ENCODE peak calls at places on chromosomes 16 and 17, in ten cellular contexts. One of them, this sample, is unnamed.
A peak's percentile ranks its signal among the peaks of the same experiment; 100 is the strongest.

GRCh38 chr17:70924776-70925175 is 755.4 kb downstream of the KCNJ2 start:
- DNase-seq in AG09319: no peak
- DNase-seq in fibroblast of lung: no peak
- DNase-seq in HFF-Myc: no peak
- DNase-seq in astrocyte of the spinal cord: no peak
- DNase-seq in RWPE1: no peak
- DNase-seq in esophagus muscularis mucosa: no peak
- DNase-seq in sigmoid colon: no peak
- DNase-seq in PC-3: no peak
- DNase-seq in WTC11: no peak
- DNase-seq in this sample: no peak

GRCh38 chr17:7014995-7015586 is 2.7 kb downstream of the RNASEK start:
- DNase-seq in AG09319: no peak
- DNase-seq in fibroblast of lung: peak; percentile 42
- DNase-seq in HFF-Myc: no peak
- DNase-seq in astrocyte of the spinal cord: peak; percentile 78
- DNase-seq in RWPE1: no peak
- DNase-seq in esophagus muscularis mucosa: no peak
- DNase-seq in sigmoid colon: no peak
- DNase-seq in PC-3: no peak
- DNase-seq in WTC11: no peak
- DNase-seq in this sample: peak; percentile 81

GRCh38 chr16:4390266-4391260 is 18.9 kb downstream of the VASN start:
- DNase-seq in AG09319: no peak
- DNase-seq in fibroblast of lung: no peak
- DNase-seq in HFF-Myc: no peak
- DNase-seq in astrocyte of the spinal cord: no peak
- DNase-seq in RWPE1: no peak
- DNase-seq in esophagus muscularis mucosa: no peak
- DNase-seq in sigmoid colon: no peak
- DNase-seq in PC-3: no peak
- DNase-seq in WTC11: peak; percentile 62
- DNase-seq in this sample: no peak

GRCh38 chr17:13353590-13353989 is 248.1 kb downstream of the HS3ST3A1 start:
- DNase-seq in AG09319: no peak
- DNase-seq in fibroblast of lung: no peak
- DNase-seq in HFF-Myc: peak; percentile 17
- DNase-seq in astrocyte of the spinal cord: no peak
- DNase-seq in RWPE1: no peak
- DNase-seq in esophagus muscularis mucosa: no peak
- DNase-seq in sigmoid colon: peak; percentile 64
- DNase-seq in PC-3: no peak
- DNase-seq in WTC11: no peak
- DNase-seq in this sample: no peak

GRCh38 chr16:75265911-75266701 is 14.7 kb upstream of the BCAR1 start:
- DNase-seq in AG09319: no peak
- DNase-seq in fibroblast of lung: peak; percentile 75
- DNase-seq in HFF-Myc: no peak
- DNase-seq in astrocyte of the spinal cord: peak; percentile 51
- DNase-seq in RWPE1: peak; percentile 74
- DNase-seq in esophagus muscularis mucosa: no peak
- DNase-seq in sigmoid colon: peak; percentile 90
- DNase-seq in PC-3: peak; percentile 71
- DNase-seq in WTC11: peak; percentile 90
- DNase-seq in this sample: no peak

GRCh38 chr17:57899822-57900221 is 50.0 kb upstream of the MRPS23 start:
- DNase-seq in AG09319: no peak
- DNase-seq in fibroblast of lung: no peak
- DNase-seq in HFF-Myc: no peak
- DNase-seq in astrocyte of the spinal cord: no peak
- DNase-seq in RWPE1: no peak
- DNase-seq in esophagus muscularis mucosa: no peak
- DNase-seq in sigmoid colon: no peak
- DNase-seq in PC-3: peak; percentile 54
- DNase-seq in WTC11: no peak
- DNase-seq in this sample: no peak

GRCh38 chr17:59837362-59838195 is 55.2 kb downstream of the TUBD1 start:
- DNase-seq in AG09319: peak; percentile 99
- DNase-seq in fibroblast of lung: peak; percentile 100
- DNase-seq in HFF-Myc: peak; percentile 98
- DNase-seq in astrocyte of the spinal cord: peak; percentile 100
- DNase-seq in RWPE1: peak; percentile 86
- DNase-seq in esophagus muscularis mucosa: no peak
- DNase-seq in sigmoid colon: peak; percentile 89
- DNase-seq in PC-3: peak; percentile 100
- DNase-seq in WTC11: peak; percentile 54
- DNase-seq in this sample: peak; percentile 31

GRCh38 chr17:58576679-58577367 is 62.4 kb upstream of the MTMR4 start:
- DNase-seq in AG09319: no peak
- DNase-seq in fibroblast of lung: no peak
- DNase-seq in HFF-Myc: no peak
- DNase-seq in astrocyte of the spinal cord: no peak
- DNase-seq in RWPE1: peak; percentile 63
- DNase-seq in esophagus muscularis mucosa: no peak
- DNase-seq in sigmoid colon: no peak
- DNase-seq in PC-3: no peak
- DNase-seq in WTC11: no peak
- DNase-seq in this sample: no peak

GRCh38 chr17:7313890-7314718 is 1.1 kb downstream of the GPS2 start:
- DNase-seq in AG09319: no peak
- DNase-seq in fibroblast of lung: no peak
- DNase-seq in HFF-Myc: no peak
- DNase-seq in astrocyte of the spinal cord: no peak
- DNase-seq in RWPE1: no peak
- DNase-seq in esophagus muscularis mucosa: no peak
- DNase-seq in sigmoid colon: no peak
- DNase-seq in PC-3: peak; percentile 6
- DNase-seq in WTC11: no peak
- DNase-seq in this sample: peak; percentile 16

GRCh38 chr16:86768999-86769398 is 190.7 kb downstream of the FOXL1 start:
- DNase-seq in AG09319: no peak
- DNase-seq in fibroblast of lung: peak; percentile 76
- DNase-seq in HFF-Myc: no peak
- DNase-seq in astrocyte of the spinal cord: peak; percentile 57
- DNase-seq in RWPE1: peak; percentile 47
- DNase-seq in esophagus muscularis mucosa: no peak
- DNase-seq in sigmoid colon: peak; percentile 46
- DNase-seq in PC-3: peak; percentile 63
- DNase-seq in WTC11: no peak
- DNase-seq in this sample: no peak

GRCh38 chr16:67233596-67233995 is 6.7 kb downstream of the TMEM208 start:
- DNase-seq in AG09319: no peak
- DNase-seq in fibroblast of lung: no peak
- DNase-seq in HFF-Myc: no peak
- DNase-seq in astrocyte of the spinal cord: no peak
- DNase-seq in RWPE1: no peak
- DNase-seq in esophagus muscularis mucosa: no peak
- DNase-seq in sigmoid colon: no peak
- DNase-seq in PC-3: no peak
- DNase-seq in WTC11: no peak
- DNase-seq in this sample: no peak

GRCh38 chr17:78878871-78879270 is 24.1 kb downstream of the CEP295NL start:
- DNase-seq in AG09319: no peak
- DNase-seq in fibroblast of lung: no peak
- DNase-seq in HFF-Myc: no peak
- DNase-seq in astrocyte of the spinal cord: no peak
- DNase-seq in RWPE1: no peak
- DNase-seq in esophagus muscularis mucosa: no peak
- DNase-seq in sigmoid colon: no peak
- DNase-seq in PC-3: no peak
- DNase-seq in WTC11: no peak
- DNase-seq in this sample: no peak

GRCh38 chr16:27127293-27127692 is 60.6 kb downstream of the C16orf82 start:
- DNase-seq in AG09319: peak; percentile 12
- DNase-seq in fibroblast of lung: peak; percentile 16
- DNase-seq in HFF-Myc: no peak
- DNase-seq in astrocyte of the spinal cord: no peak
- DNase-seq in RWPE1: no peak
- DNase-seq in esophagus muscularis mucosa: no peak
- DNase-seq in sigmoid colon: no peak
- DNase-seq in PC-3: no peak
- DNase-seq in WTC11: no peak
- DNase-seq in this sample: no peak

GRCh38 chr17:79803997-79804855 is 7.3 kb upstream of the CBX8 start:
- DNase-seq in AG09319: no peak
- DNase-seq in fibroblast of lung: peak; percentile 29
- DNase-seq in HFF-Myc: no peak
- DNase-seq in astrocyte of the spinal cord: no peak
- DNase-seq in RWPE1: no peak
- DNase-seq in esophagus muscularis mucosa: no peak
- DNase-seq in sigmoid colon: no peak
- DNase-seq in PC-3: no peak
- DNase-seq in WTC11: peak; percentile 50
- DNase-seq in this sample: no peak

GRCh38 chr17:76233588-76234353 is 6.5 kb downstream of the RNF157 start:
- DNase-seq in AG09319: no peak
- DNase-seq in fibroblast of lung: no peak
- DNase-seq in HFF-Myc: no peak
- DNase-seq in astrocyte of the spinal cord: no peak
- DNase-seq in RWPE1: no peak
- DNase-seq in esophagus muscularis mucosa: no peak
- DNase-seq in sigmoid colon: no peak
- DNase-seq in PC-3: no peak
- DNase-seq in WTC11: no peak
- DNase-seq in this sample: no peak

GRCh38 chr17:39781028-39781800 is 43.5 kb downstream of the GRB7 start:
- DNase-seq in AG09319: no peak
- DNase-seq in fibroblast of lung: no peak
- DNase-seq in HFF-Myc: no peak
- DNase-seq in astrocyte of the spinal cord: no peak
- DNase-seq in RWPE1: no peak
- DNase-seq in esophagus muscularis mucosa: no peak
- DNase-seq in sigmoid colon: no peak
- DNase-seq in PC-3: no peak
- DNase-seq in WTC11: no peak
- DNase-seq in this sample: no peak
- TF ChIP-seq CTCF in AG09319: no peak
- TF ChIP-seq CTCF in fibroblast of lung: no peak
- TF ChIP-seq CTCF in HFF-Myc: no peak
- TF ChIP-seq CTCF in astrocyte of the spinal cord: no peak
- TF ChIP-seq CTCF in RWPE1: no peak
- TF ChIP-seq CTCF in esophagus muscularis mucosa: no peak
- TF ChIP-seq CTCF in sigmoid colon: no peak
- TF ChIP-seq CTCF in PC-3: no peak
- TF ChIP-seq CTCF in WTC11: no peak
- TF ChIP-seq CTCF in this sample: no peak

DNA sequence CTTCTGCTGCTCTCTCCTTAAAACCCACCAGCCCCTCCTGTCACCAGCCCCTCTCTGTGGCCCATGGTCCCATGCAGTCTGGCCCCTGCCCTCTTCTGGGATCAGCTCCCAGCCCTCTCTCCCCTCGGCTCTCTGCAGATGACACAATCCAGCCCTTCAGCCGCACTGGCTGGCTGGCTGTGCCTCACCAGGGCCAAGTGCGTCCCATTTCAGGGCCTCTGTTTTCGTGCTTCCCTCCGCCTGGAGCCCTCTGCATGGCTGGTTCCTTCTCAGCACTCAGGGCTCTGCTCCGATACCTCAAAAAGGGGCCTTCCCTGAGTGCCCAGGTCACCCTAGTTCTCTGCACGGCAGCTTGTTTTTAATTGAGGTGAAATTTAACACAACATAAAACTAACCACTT is 124.3 kb downstream of the SOCS1 start:
- DNase-seq in AG09319: no peak
- DNase-seq in fibroblast of lung: no peak
- DNase-seq in HFF-Myc: no peak
- DNase-seq in astrocyte of the spinal cord: no peak
- DNase-seq in RWPE1: no peak
- DNase-seq in esophagus muscularis mucosa: no peak
- DNase-seq in sigmoid colon: peak; percentile 73
- DNase-seq in PC-3: no peak
- DNase-seq in WTC11: no peak
- DNase-seq in this sample: no peak
- TF ChIP-seq CTCF in AG09319: no peak
- TF ChIP-seq CTCF in fibroblast of lung: no peak
- TF ChIP-seq CTCF in HFF-Myc: no peak
- TF ChIP-seq CTCF in astrocyte of the spinal cord: no peak
- TF ChIP-seq CTCF in RWPE1: no peak
- TF ChIP-seq CTCF in esophagus muscularis mucosa: no peak
- TF ChIP-seq CTCF in sigmoid colon: no peak
- TF ChIP-seq CTCF in PC-3: no peak
- TF ChIP-seq CTCF in WTC11: no peak
- TF ChIP-seq CTCF in this sample: no peak

GRCh38 chr17:65219124-65219523 is 82.0 kb downstream of the RGS9 start:
- DNase-seq in AG09319: no peak
- DNase-seq in fibroblast of lung: no peak
- DNase-seq in HFF-Myc: no peak
- DNase-seq in astrocyte of the spinal cord: no peak
- DNase-seq in RWPE1: no peak
- DNase-seq in esophagus muscularis mucosa: no peak
- DNase-seq in sigmoid colon: no peak
- DNase-seq in PC-3: no peak
- DNase-seq in WTC11: no peak
- DNase-seq in this sample: no peak
- TF ChIP-seq CTCF in AG09319: peak; percentile 3
- TF ChIP-seq CTCF in fibroblast of lung: peak; percentile 22
- TF ChIP-seq CTCF in HFF-Myc: peak; percentile 28
- TF ChIP-seq CTCF in astrocyte of the spinal cord: peak; percentile 39
- TF ChIP-seq CTCF in RWPE1: no peak
- TF ChIP-seq CTCF in esophagus muscularis mucosa: no peak
- TF ChIP-seq CTCF in sigmoid colon: no peak
- TF ChIP-seq CTCF in PC-3: peak; percentile 63
- TF ChIP-seq CTCF in WTC11: no peak
- TF ChIP-seq CTCF in this sample: no peak

DNA sequence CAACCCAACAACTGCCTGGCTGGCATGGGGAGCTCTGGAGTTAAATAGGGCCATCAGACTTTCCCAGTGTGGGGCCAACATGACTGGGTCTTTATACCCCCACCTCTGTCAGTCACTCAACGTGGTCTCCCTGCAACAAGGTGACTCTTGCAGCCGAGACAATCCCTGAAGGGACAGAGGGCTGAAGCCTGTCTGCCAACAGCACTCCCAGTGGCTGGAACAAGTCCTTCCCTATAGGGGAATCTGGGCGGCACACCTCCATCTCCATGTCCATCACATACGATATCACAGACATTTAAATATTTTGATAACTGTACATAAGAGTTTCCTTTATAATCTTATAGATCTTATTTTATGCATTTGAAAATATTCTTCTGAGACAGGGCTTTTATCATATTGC is 4.8 kb upstream of the MAPT start:
- DNase-seq in AG09319: no peak
- DNase-seq in fibroblast of lung: no peak
- DNase-seq in HFF-Myc: no peak
- DNase-seq in astrocyte of the spinal cord: no peak
- DNase-seq in RWPE1: no peak
- DNase-seq in esophagus muscularis mucosa: no peak
- DNase-seq in sigmoid colon: no peak
- DNase-seq in PC-3: no peak
- DNase-seq in WTC11: peak; percentile 34
- DNase-seq in this sample: no peak
- TF ChIP-seq CTCF in AG09319: no peak
- TF ChIP-seq CTCF in fibroblast of lung: no peak
- TF ChIP-seq CTCF in HFF-Myc: no peak
- TF ChIP-seq CTCF in astrocyte of the spinal cord: no peak
- TF ChIP-seq CTCF in RWPE1: no peak
- TF ChIP-seq CTCF in esophagus muscularis mucosa: no peak
- TF ChIP-seq CTCF in sigmoid colon: no peak
- TF ChIP-seq CTCF in PC-3: peak; percentile 44
- TF ChIP-seq CTCF in WTC11: no peak
- TF ChIP-seq CTCF in this sample: no peak